ENCODE peak calls at places on chromosomes 13 and 19, in seven cellular contexts. M is WERI-Rb-1, Z is neural crest cell, A is progenitor cell of endocrine pancreas, J is cardiac muscle cell, F is PC-3, C is mucosa of descending colon. B is an unnamed sample.
A peak's percentile ranks its signal among the peaks of the same experiment; 100 is the strongest.

GRCh38 chr19:5369962-5370367 is 29.4 kb upstream of the PTPRS start:
- DNase-seq in F (peak; percentile 65), A (peak; percentile 82), Z (peak; percentile 76), J (peak; percentile 50), C (peak; percentile 74), M (peak; percentile 81), B (peak; percentile 66)

GRCh38 chr13:77222000-77222690 is 104.7 kb downstream of the MYCBP2 start:
- DNase-seq in J (no peak), F (no peak), M (no peak), C (no peak), Z (no peak), A (no peak), B (peak; percentile 10)

GRCh38 chr13:74243637-74244526 is 109.7 kb upstream of the KLF12 start:
- DNase-seq in C (no peak), J (peak; percentile 51), M (no peak), F (peak; percentile 73), Z (no peak), A (no peak), B (peak; percentile 63)

GRCh38 chr13:100124265-100124664 is 35.4 kb downstream of the PCCA start:
- DNase-seq in Z (no peak), A (no peak), J (no peak), F (no peak), C (no peak), M (no peak), B (no peak)

GRCh38 chr13:98232456-98232855 is 55.4 kb upstream of the RNF113B start:
- DNase-seq in A (no peak), Z (no peak), J (no peak), F (peak; percentile 70), M (no peak), C (no peak), B (no peak)

GRCh38 chr13:50635504-50635903 is 208.0 kb downstream of the DLEU7 start:
- DNase-seq in A (no peak), C (no peak), J (peak; percentile 97), Z (no peak), M (no peak), F (no peak), B (no peak)

GRCh38 chr19:36049080-36049698 is 4.9 kb downstream of the THAP8 start:
- DNase-seq in Z (no peak), J (no peak), F (peak; percentile 1), M (no peak), A (no peak), C (no peak), B (peak; percentile 81)

GRCh38 chr19:31290926-31291590 is 58.2 kb downstream of the TSHZ3 start:
- DNase-seq in Z (no peak), J (no peak), F (no peak), C (no peak), A (no peak), M (no peak), B (no peak)

GRCh38 chr19:28372800-28373199 is 840.2 kb downstream of the UQCRFS1 start:
- DNase-seq in J (no peak), F (no peak), A (no peak), M (no peak), Z (no peak), C (no peak), B (no peak)

GRCh38 chr19:46481947-46482346 is 10.6 kb upstream of the PNMA8A start:
- DNase-seq in Z (no peak), C (no peak), M (no peak), J (peak; percentile 63), A (no peak), F (no peak), B (no peak)

GRCh38 chr13:41196620-41197019 is 2.3 kb upstream of the KBTBD7 start:
- DNase-seq in A (no peak), M (no peak), C (no peak), F (peak; percentile 48), J (peak; percentile 12), Z (no peak), B (peak; percentile 48)

GRCh38 chr19:35229601-35230000 is 1.1 kb upstream of the FAM187B start:
- DNase-seq in A (no peak), F (no peak), J (no peak), M (no peak), Z (no peak), C (no peak), B (no peak)

GRCh38 chr13:98450495-98451167 is 126.3 kb downstream of the STK24 start:
- DNase-seq in J (no peak), A (no peak), Z (peak; percentile 28), M (no peak), F (no peak), C (no peak), B (no peak)

GRCh38 chr19:38719761-38720558 is 24.3 kb downstream of the CAPN12 start:
- DNase-seq in F (no peak), Z (no peak), A (no peak), C (no peak), M (no peak), J (no peak), B (no peak)

GRCh38 chr19:51560339-51560738 is 10.7 kb upstream of the ZNF175 start:
- DNase-seq in A (no peak), Z (no peak), J (no peak), C (no peak), M (no peak), F (no peak), B (no peak)

GRCh38 chr13:90177519-90177918 is 1170.0 kb upstream of the MIR17HG start:
- DNase-seq in F (no peak), Z (no peak), J (no peak), C (no peak), A (no peak), M (no peak), B (no peak)

GRCh38 chr19:55370305-55370988 is at the start of gene IL11:
- DNase-seq in M (no peak), A (no peak), J (no peak), C (no peak), F (peak; percentile 63), Z (no peak), B (no peak)

GRCh38 chr19:35080613-35081170 is 34.9 kb upstream of the FXYD3 start:
- DNase-seq in A (no peak), C (no peak), Z (no peak), M (no peak), J (no peak), F (no peak), B (no peak)

GRCh38 chr13:102045713-102046112 is 356.1 kb downstream of the FGF14 start:
- DNase-seq in M (peak; percentile 50), F (no peak), A (no peak), J (no peak), Z (no peak), C (no peak), B (no peak)

GRCh38 chr13:91922969-91923592 is 524.7 kb downstream of the GPC5 start:
- DNase-seq in M (peak; percentile 43), C (no peak), A (no peak), F (no peak), J (peak; percentile 16), Z (no peak), B (peak; percentile 11)

GRCh38 chr13:87680298-87680697 is 9.1 kb downstream of the SLITRK5 start:
- DNase-seq in C (no peak), F (peak; percentile 76), J (no peak), Z (no peak), A (no peak), M (peak; percentile 59), B (peak; percentile 63)

GRCh38 chr13:49225358-49226042 is 5.4 kb downstream of the MLNR start:
- DNase-seq in M (no peak), F (peak; percentile 2), Z (no peak), C (no peak), A (no peak), J (peak; percentile 47), B (peak; percentile 71)
- TF ChIP-seq CTCF in M (no peak), F (no peak), Z (no peak), C (no peak), A (no peak), J (no peak), B (no peak)

DNA sequence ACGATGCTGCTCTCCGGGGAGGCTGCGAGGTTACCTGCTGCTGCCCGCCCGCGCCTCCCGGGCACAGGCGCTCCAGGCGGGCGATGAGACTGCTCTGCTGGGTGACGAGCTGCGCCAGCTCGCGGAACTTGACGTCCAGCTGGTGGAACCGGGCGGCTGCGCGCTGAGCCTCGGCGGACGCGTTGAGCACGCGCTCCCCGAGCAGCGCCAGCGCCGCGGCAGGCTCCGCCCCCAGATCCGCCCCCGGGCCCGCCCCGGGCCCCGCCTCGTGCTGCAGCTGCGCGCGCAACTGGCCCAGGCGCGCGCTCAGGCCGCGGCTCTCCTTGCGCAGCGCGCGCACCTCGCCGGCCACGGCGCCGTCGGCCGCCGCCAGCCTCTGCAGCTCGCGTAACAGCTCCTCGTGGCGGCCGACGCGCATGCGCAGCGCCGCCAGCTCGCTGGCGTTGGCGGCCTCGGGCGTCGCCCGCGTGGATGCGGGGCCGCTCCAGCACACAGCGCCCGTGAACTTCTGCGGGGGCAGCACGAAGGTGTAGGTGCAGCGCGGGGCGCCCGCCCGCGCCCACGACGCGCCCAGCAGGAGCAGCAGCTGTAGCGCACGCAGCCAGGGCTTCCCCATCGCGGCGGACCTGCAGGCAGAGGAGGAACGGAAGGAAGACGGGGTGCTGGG is 6.4 kb downstream of the ANGPTL6 start:
- DNase-seq in Z (peak; percentile 86), J (peak; percentile 95), A (peak; percentile 79), F (peak; percentile 99), C (peak; percentile 96), M (peak; percentile 85), B (peak; percentile 87)
- TF ChIP-seq CTCF in Z (no peak), J (no peak), A (no peak), F (no peak), C (no peak), M (no peak), B (no peak)

DNA sequence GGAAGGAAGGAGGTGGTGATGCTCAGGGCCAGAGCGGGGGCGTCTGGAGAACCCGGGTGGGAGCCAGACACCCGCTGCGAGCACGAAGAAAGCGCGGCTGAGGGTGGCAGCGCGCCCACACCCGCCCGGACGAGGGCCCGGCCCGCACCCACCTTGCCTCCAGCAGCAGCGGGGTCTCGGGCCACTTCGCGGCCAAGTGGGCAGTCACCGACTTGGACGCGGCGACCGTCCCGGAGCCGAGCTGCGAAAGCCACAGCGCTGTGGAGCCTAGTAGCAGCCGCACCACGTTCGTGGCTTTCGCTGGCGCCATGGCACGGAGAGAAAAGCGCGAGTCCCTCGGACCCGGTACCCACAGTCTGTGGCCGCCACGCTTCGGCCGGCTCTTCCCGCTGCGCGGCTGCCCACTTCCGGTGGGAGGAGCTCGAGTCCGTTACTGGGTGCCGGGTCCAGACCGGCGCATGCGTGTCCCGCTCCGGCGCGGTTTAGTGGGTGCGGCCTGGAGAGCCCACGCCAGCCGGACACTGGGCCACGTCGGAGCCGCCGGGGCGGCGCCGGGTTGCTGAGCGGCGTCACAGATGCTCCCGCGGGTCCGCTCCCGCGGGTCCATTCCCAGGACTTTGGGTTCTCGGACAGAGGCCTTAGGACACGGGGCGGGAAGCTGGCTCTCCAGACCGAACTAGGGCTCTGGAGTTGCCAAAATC is at the start of gene UGGT2:
- DNase-seq in J (peak; percentile 97), F (peak; percentile 91), C (peak; percentile 96), Z (peak; percentile 83), A (peak; percentile 87), M (peak; percentile 99), B (peak; percentile 97)
- TF ChIP-seq CTCF in J (no peak), F (no peak), C (no peak), Z (no peak), A (no peak), M (no peak), B (no peak)

GRCh38 chr19:2110822-2111221 is 14.1 kb downstream of the IZUMO4 start:
- DNase-seq in A (no peak), F (no peak), C (no peak), Z (no peak), J (no peak), M (no peak), B (no peak)
- TF ChIP-seq CTCF in A (peak; percentile 15), F (peak; percentile 24), C (no peak), Z (no peak), J (peak; percentile 9), M (peak; percentile 52), B (no peak)